ENCODE peak calls at places on chromosomes 16 and 17, in four cellular contexts. X, F, Z and O are unnamed samples.

GRCh38 chr16:19130852-19131808 is 17.4 kb downstream of the ITPRIPL2 start:
- DNase-seq in F (peak), Z (peak), X (peak), O (no peak)

GRCh38 chr16:17917316-17918019 is 419.1 kb downstream of the NPIPA8 start:
- DNase-seq in F (no peak), X (no peak), Z (no peak), O (no peak)

GRCh38 chr17:77884019-77884418 is 74.5 kb upstream of the TNRC6C start:
- DNase-seq in Z (peak), X (peak), F (no peak), O (no peak)

GRCh38 chr16:57577691-57578224 is 35.3 kb downstream of the ADGRG5 start:
- DNase-seq in X (no peak), Z (no peak), F (no peak), O (peak)

GRCh38 chr16:65473699-65474098 is 351.8 kb upstream of the CDH11 start:
- DNase-seq in F (no peak), X (no peak), Z (no peak), O (no peak)

GRCh38 chr17:33905338-33905800 is 349.7 kb upstream of the CCL2 start:
- DNase-seq in X (no peak), Z (no peak), F (no peak), O (no peak)

GRCh38 chr17:53150101-53150698 is 672.5 kb upstream of the KIF2B start:
- DNase-seq in F (no peak), X (no peak), Z (no peak), O (no peak)

GRCh38 chr17:34765291-34765690 is 185.9 kb downstream of the TMEM132E start:
- DNase-seq in X (no peak), Z (no peak), F (no peak), O (no peak)

GRCh38 chr16:67167588-67167987 is 2.8 kb upstream of the NOL3 start:
- DNase-seq in Z (no peak), X (no peak), F (no peak), O (no peak)

GRCh38 chr17:3542410-3543088 is 15.1 kb downstream of the TRPV3 start:
- DNase-seq in F (no peak), Z (no peak), X (no peak), O (no peak)

GRCh38 chr17:79592198-79592597 is 18.7 kb downstream of the RBFOX3 start:
- DNase-seq in X (no peak), Z (no peak), F (no peak), O (no peak)

GRCh38 chr17:38751144-38751802 is 1.3 kb upstream of the PSMB3 start:
- DNase-seq in F (no peak), Z (no peak), X (peak), O (no peak)

GRCh38 chr17:65572581-65573282 is 11.3 kb upstream of the AXIN2 start:
- DNase-seq in Z (no peak), F (no peak), X (no peak), O (no peak)

GRCh38 chr17:38430822-38431221 is 2.6 kb downstream of the ARHGAP23 start:
- DNase-seq in F (no peak), X (no peak), Z (no peak), O (no peak)

GRCh38 chr16:87706278-87707000 is 59.3 kb downstream of the KLHDC4 start:
- DNase-seq in F (peak), Z (no peak), X (no peak), O (no peak)

GRCh38 chr16:48182979-48183537 is 27.3 kb upstream of the ABCC12 start:
- DNase-seq in Z (no peak), X (no peak), F (no peak), O (no peak)

GRCh38 chr16:87541004-87541881 is 48.4 kb upstream of the ZCCHC14 start:
- DNase-seq in X (peak), F (peak), Z (no peak), O (no peak)

GRCh38 chr17:53607475-53607874 is 215.3 kb upstream of the KIF2B start:
- DNase-seq in Z (no peak), X (no peak), F (no peak), O (no peak)

GRCh38 chr17:7380321-7380720 is 568 bp upstream of the TNK1 start:
- DNase-seq in Z (peak), X (peak), F (peak), O (no peak)

GRCh38 chr17:77564278-77564920 is 394.1 kb upstream of the TNRC6C start:
- DNase-seq in X (no peak), F (no peak), Z (no peak), O (no peak)

GRCh38 chr16:29820730-29821662 is 734 bp downstream of the MVP start:
- DNase-seq in F (peak), Z (peak), X (no peak), O (peak)

GRCh38 chr17:78355045-78355641 is 4.7 kb downstream of the SOCS3 start:
- DNase-seq in F (no peak), Z (no peak), X (no peak), O (no peak)

GRCh38 chr16:79933586-79933985 is 333.0 kb upstream of the MAF start:
- DNase-seq in X (no peak), F (no peak), Z (no peak), O (no peak)

GRCh38 chr17:12342609-12343248 is 322.1 kb downstream of the MAP2K4 start:
- DNase-seq in Z (peak), X (no peak), F (no peak), O (peak)

GRCh38 chr17:51657224-51657623 is 396.9 kb downstream of the UTP18 start:
- DNase-seq in Z (no peak), F (no peak), X (no peak), O (no peak)

GRCh38 chr16:2485811-2486507 is 11.0 kb downstream of the TBC1D24 start:
- DNase-seq in X (no peak), Z (no peak), F (no peak), O (no peak)

DNA sequence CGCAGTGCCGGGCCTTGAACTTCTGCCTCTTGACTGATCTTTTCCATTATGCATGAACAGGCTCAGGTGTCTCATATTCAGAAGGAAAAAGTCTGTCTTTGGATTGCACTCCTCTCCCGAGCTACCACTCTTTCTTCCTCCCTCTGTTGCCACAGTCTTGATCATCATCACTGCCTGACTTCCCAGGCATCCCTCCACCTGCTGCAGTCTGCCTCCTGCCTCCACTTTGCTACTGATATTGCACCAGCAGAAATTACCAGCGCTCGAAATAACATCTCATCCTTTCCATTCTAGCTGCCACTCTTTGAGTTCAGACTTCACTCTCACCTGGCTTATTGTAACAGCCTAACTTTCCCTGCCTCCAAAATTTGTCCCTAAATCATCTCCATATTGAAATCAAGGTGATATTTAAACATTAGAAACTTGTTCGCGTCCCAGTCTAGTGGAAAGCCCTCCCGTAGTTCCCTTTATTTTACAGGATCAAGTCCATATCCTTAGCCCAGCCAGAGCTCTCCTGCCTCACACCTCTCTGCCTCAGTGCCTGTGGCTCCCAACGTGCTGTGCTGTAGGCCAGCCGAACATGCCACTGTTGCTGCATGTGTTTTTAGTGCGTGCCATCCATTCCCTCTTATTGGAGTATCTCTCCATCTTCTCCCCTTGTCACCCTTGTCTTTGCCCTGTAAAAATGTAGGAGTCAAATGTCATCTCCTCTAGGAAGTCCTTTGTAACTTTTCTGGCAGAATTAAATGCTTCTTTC is 39.9 kb downstream of the NUP88 start:
- DNase-seq in F (no peak), Z (no peak), X (no peak), O (no peak)
- TF ChIP-seq POLR2A in F (no peak), Z (no peak), X (no peak), O (no peak)

DNA sequence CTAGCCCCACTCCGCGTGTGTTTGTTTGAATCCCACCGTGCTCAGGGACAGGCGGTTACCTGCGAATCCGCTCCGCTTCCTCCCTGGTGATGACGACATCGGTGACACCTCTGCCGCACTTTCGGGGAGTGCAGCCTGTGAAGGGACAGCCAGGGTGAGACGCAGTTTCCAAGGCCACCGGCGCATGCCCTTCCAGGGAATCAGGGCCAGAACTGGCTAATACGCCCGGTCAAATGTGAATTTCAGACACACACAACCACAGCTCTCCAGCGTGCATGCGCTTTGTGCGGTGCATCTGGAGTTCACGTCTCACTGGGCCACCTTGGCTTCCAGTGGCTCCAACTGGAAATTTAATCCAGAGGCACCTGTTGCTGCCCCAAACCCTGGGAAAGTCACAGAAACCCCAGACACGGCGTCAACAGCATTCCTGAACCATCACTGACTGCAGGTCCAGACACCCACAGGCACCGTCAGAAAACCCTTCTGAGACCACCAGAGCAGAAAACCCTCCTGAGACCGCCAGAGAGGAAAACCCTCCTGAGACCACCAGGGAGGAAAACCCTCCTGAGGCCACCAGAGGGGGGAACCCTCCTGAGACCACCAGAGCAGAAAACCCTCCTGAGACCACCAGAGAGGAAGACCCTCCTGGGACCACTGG is 6.6 kb upstream of the HEXD start:
- DNase-seq in Z (no peak), X (no peak), F (no peak), O (no peak)
- H3K27ac ChIP-seq in Z (no peak), X (no peak), F (no peak), O (no peak)

GRCh38 chr16:181668-182021 is 1.4 kb downstream of the HBQ1 start:
- DNase-seq in X (no peak), Z (no peak), F (no peak), O (no peak)
- TF ChIP-seq POLR2A in X (no peak), Z (no peak), F (no peak), O (no peak)

GRCh38 chr17:63775420-63775819 is 1.4 kb downstream of the DDX42 start:
- DNase-seq in Z (no peak), X (no peak), F (no peak), O (no peak)

GRCh38 chr17:63774141-63774981 is at the start of gene DDX42:
- DNase-seq in F (peak), X (peak), Z (peak), O (peak)

GRCh38 chr17:63773272-63774140 is at the start of gene CCDC47:
- DNase-seq in X (peak), F (peak), Z (peak), O (peak)

GRCh38 chr17:63772801-63773271 is 561 bp downstream of the CCDC47 start:
- DNase-seq in Z (no peak), F (no peak), X (peak), O (no peak)

DNA sequence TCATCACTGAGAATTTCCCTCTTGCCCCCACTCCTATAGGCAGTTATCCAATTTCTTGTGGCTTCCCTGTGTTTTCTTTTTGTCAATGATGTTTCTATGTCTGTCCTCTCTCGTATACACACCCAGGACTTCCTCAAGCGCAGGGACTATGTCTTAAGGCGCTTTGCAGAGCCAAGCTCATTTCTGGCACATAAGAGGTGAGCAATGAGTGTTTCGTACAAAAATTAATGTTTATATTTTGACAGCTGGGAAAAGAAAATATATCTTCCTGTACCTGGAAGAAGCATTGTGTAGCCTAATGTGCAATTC is 966 bp downstream of the DDX42 start:
- DNase-seq in X (peak), Z (no peak), F (no peak), O (no peak)
- H3K27ac ChIP-seq in X (peak), Z (peak), F (peak), O (peak)

DNA sequence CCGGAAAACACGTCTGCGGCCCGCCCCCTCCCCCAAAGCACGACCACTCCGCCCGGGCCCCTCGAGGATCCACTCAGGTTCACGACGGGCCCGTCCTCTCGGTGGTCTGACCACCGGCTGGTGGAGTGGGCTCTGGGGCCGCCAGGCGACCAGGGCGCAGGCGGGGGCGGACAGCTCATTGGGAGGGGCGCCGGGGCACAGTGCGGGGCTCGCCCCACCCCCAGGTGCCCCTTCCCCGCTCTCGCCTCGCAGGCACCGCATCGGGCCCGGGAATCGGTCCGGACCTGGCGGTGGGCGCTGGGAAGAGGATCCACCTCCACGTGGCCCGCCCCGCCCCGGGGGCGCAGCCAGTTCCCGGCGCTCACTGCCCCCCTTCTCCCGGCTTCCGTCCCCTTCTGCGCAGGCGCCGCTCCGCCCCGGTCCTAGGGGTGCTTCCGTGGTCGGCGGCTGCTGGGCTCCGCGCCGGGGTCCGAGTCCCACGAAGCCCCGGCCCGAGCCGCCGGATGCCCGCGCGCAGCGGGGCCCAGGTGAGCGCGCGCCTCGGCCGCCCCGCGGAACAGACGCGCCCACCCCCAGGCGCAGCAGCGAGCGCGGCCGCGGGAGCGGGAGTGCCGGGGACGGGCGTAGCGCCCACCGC is at the start of gene MPG:
- DNase-seq in F (peak), Z (peak), X (peak), O (peak)
- TF ChIP-seq POLR2A in F (peak), Z (peak), X (peak), O (peak)

DNA sequence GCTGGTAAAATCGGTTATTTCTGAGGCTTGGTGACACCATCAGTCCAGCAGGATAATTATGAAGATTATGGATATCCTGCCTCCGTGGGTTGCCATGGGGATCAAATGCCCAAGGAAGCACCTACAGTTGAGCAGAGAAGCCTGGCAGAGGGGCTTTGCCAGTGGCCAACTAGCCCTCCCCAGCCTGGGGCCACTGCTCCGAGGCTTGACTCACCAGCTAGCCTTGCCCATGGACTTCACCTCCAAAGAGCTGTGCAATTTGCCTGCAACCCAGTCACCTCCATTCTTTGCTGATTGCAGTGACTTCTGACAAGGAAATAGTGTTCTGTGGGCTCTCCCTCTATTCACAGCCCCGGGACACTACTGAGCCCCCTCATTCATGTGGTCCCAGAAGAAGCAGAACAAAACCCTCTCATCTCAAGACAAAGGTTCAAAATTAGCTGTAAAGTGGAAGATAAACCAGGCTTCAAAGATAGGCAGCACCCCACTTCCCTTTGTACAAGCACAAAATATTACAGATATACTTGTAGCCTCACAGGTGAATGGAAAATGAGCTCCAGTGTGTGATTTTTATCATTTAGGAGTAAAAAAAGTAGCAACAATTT is 1.6 kb downstream of the PECAM1 start:
- DNase-seq in Z (no peak), X (no peak), F (no peak), O (no peak)
- H3K27ac ChIP-seq in Z (no peak), X (no peak), F (peak), O (peak)

DNA sequence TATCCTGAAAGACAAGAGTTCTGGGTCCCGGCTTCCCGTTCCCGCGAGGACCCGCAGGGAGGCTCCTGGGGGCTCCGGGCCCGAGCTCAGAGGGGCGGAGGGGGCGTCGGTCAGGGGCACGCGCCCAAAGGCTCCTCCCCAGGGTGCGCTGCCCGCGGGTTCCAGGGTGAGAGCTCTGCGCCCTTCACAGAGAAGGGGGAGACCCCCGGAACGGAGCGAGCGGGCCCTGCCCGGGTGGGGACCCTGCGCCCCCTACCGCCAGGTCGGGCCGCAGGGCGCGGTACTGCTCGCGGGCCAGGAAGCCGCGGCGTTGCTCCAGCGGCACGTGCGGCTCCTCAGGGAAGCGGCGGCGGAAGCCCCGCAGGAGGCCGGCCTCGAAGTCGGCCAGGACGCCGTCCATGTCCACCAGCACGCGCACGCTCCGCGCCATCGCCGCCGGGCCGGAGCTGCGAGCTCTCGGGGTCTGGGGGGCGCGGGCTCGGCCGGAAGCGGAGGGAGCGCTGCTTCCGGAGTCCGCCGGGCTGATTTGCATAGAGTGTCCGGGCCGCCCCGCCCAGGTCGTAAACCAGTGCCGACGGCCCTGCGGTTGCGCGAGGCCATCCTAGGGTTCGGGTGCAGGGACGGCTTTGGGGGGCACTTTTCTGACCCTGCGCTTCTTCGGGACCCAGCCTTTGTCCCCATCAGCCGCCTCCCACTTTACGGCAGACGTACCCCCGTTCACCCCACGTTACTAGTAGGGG is at the start of gene NT5C:
- DNase-seq in F (peak), X (peak), Z (peak), O (peak)
- TF ChIP-seq POLR2A in F (peak), X (peak), Z (peak), O (no peak)

GRCh38 chr16:84643180-84643583 is 5.1 kb upstream of the KLHL36 start:
- DNase-seq in X (peak), Z (peak), F (peak), O (peak)
- H3K27ac ChIP-seq in X (peak), Z (peak), F (peak), O (peak)

GRCh38 chr16:83494459-83494858 is 313.3 kb upstream of the HSBP1 start:
- DNase-seq in F (no peak), X (peak), Z (no peak), O (no peak)
- TF ChIP-seq POLR2A in F (no peak), X (no peak), Z (no peak), O (no peak)